ENCODE peak calls at places on chromosomes 5 and 9, in nine cellular contexts. O is MCF 10A, B is keratinocyte, U is neural progenitor cell, K is dorsolateral prefrontal cortex, P is WTC11, W is neural crest cell, N is PC-9, V is left ventricle myocardium inferior. T is an unnamed sample.

GRCh38 chr5:177610131-177610769 is 10.3 kb downstream of the B4GALT7 start:
- DNase-seq in W (no peak), N (no peak), V (no peak), O (no peak), B (no peak), K (no peak), P (no peak), U (no peak), T (no peak)

GRCh38 chr5:164540174-164540573 is 1034.8 kb downstream of the MAT2B start:
- DNase-seq in N (no peak), K (no peak), U (no peak), P (no peak), V (no peak), W (no peak), O (no peak), B (no peak), T (no peak)

GRCh38 chr9:98808411-98808815 is 943 bp downstream of the GALNT12 start:
- DNase-seq in V (no peak), O (no peak), P (no peak), W (no peak), K (no peak), N (peak; percentile 80), U (no peak), B (no peak), T (peak; percentile 79)

GRCh38 chr5:177049285-177049684 is 26.8 kb downstream of the ZNF346 start:
- DNase-seq in V (no peak), N (no peak), B (no peak), P (no peak), O (peak; percentile 20), W (no peak), K (no peak), U (no peak), T (peak; percentile 17)

GRCh38 chr5:96741911-96742310 is 65.8 kb downstream of the ERAP1 start:
- DNase-seq in N (no peak), V (peak; percentile 29), K (no peak), U (no peak), O (no peak), W (no peak), B (no peak), P (no peak), T (no peak)

GRCh38 chr5:68054625-68055024 is 160.9 kb upstream of the PIK3R1 start:
- DNase-seq in O (no peak), B (no peak), N (no peak), P (no peak), K (no peak), U (peak; percentile 50), V (no peak), W (no peak), T (no peak)

GRCh38 chr9:109035684-109036423 is 22.6 kb upstream of the CTNNAL1 start:
- DNase-seq in V (no peak), P (no peak), W (no peak), U (no peak), N (peak; percentile 99), B (no peak), O (peak; percentile 69), K (no peak), T (no peak)

GRCh38 chr9:81517954-81518353 is 171.4 kb downstream of the TLE1 start:
- DNase-seq in P (no peak), O (no peak), K (no peak), U (peak; percentile 30), W (no peak), B (no peak), N (no peak), V (no peak), T (no peak)

GRCh38 chr5:150653762-150654158 is 7.3 kb upstream of the MYOZ3 start:
- DNase-seq in W (no peak), P (no peak), K (no peak), B (no peak), V (no peak), N (no peak), O (no peak), U (no peak), T (no peak)

GRCh38 chr9:34139477-34140146 is 13.1 kb upstream of the DCAF12 start:
- DNase-seq in O (peak; percentile 89), B (no peak), W (no peak), K (no peak), V (peak; percentile 36), N (no peak), P (no peak), U (no peak), T (no peak)

GRCh38 chr5:73619606-73620334 is 6.2 kb upstream of the ARHGEF28 start:
- DNase-seq in U (no peak), V (no peak), N (no peak), P (no peak), B (no peak), W (no peak), O (no peak), K (no peak), T (no peak)

GRCh38 chr5:179762079-179762780 is 29.6 kb downstream of the MAML1 start:
- DNase-seq in P (no peak), B (no peak), O (peak; percentile 46), U (no peak), N (no peak), K (no peak), W (no peak), V (no peak), T (no peak)

GRCh38 chr9:115883467-115884329 is 269.9 kb upstream of the PAPPA start:
- DNase-seq in W (peak; percentile 6), P (peak; percentile 50), N (peak; percentile 50), V (no peak), U (peak; percentile 59), K (peak; percentile 10), B (peak; percentile 11), O (peak; percentile 86), T (no peak)

GRCh38 chr9:131045300-131046092 is 36.5 kb downstream of the LAMC3 start:
- DNase-seq in B (no peak), U (no peak), W (no peak), K (no peak), V (no peak), O (no peak), P (no peak), N (no peak), T (no peak)

GRCh38 chr5:64505769-64506566 is at the start of gene RGS7BP:
- DNase-seq in U (peak; percentile 80), W (peak; percentile 45), P (peak; percentile 75), B (no peak), O (no peak), N (no peak), K (peak; percentile 88), V (peak; percentile 40), T (no peak)

DNA sequence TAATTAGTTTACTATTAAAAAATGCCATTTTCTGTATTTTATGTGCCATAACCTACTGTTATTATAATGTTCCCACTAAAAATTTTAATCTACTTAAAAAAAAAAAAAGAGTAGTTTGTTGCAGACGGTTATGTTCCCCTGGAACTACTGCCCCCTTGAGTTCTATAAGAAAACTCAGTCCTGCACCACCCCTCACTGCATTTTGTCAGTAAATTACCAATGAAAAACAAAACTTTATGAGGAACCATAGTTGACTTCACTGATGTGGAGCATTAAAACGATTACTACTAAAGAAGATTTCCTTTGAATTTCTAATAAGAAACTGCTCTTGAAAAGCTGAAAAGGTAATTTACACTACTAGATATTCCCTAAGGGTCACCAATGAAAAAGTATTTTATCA is 288.7 kb downstream of the FBXL17 start:
- DNase-seq in B (no peak), P (no peak), W (no peak), V (no peak), O (peak; percentile 45), U (peak; percentile 20), N (no peak), K (no peak), T (no peak)
- TF ChIP-seq CTCF in B (no peak), P (peak; percentile 46), W (peak; percentile 69), V (peak; percentile 45), O (peak; percentile 49), U (peak; percentile 80), N (peak; percentile 52), K (peak; percentile 29), T (peak; percentile 79)

DNA sequence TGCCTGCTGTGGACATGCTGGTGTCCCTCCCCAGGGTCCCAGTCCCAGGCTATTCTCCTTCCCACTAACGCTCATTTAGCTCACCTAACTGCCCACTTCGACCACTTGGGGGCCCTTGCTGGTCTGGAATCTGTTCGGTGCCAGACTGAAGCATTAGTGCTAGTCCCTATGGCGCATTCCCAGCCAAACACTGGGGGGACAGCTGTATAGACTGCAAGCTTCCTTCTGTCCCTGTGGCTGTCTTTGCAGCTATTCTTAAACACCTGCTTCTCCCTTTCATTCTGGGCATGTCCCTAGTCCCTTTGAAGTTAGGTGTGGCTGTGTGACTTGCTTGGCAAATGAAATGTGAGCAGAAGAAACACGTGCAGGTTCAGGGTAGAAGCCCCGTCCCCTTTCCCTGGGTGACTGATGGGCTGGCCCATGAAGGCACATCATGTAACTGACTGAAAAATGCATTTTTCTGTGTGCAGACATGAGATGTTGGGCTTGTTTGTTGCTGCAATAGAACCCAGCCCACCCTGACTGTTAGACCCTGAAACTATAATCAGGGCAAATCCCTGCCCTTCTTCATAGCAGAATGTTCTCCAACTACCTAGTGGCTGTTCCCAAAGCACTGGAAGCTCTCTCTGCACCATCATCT is 134.4 kb downstream of the BARX1 start:
- DNase-seq in V (no peak), P (peak; percentile 60), W (no peak), K (no peak), B (no peak), U (peak; percentile 49), O (no peak), N (no peak), T (no peak)
- TF ChIP-seq CTCF in V (no peak), P (no peak), W (peak; percentile 17), K (no peak), B (peak; percentile 2), U (peak; percentile 41), O (no peak), N (no peak), T (no peak)

DNA sequence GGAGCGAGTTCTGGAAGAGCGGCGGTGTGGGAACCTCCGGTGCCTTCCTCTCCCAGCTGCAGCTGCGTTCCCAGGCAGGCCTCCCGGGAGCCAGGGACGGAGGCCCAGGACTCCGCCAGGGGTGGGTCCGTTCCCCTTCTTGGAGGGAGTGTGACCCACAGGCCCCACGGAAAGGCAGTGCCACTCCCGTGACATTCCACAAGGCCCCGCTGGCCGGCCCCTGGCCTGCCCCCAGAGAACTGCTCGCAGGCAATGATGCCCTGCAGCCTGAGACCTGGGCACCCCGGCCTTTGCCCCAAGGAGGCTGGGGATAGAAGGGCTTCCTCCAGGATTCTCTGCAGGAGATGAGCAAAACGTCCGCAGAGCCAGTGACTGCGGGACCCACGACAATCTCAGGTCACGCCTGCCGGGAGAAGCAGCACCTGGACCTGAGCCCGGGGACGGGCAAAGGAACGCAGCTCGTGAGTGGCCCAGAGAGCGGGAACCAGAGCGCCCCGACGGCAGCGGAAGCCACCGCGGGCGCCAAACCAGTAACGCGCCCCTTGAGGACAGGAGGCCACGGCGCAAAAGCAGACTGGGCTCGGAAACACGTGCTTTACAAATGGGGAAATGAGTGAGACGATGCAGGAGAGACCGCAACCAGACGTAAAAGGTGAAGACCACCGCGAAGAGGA is 9.3 kb downstream of the OBP2B start:
- DNase-seq in K (no peak), U (no peak), N (no peak), V (peak; percentile 36), B (no peak), O (no peak), P (peak; percentile 34), W (no peak), T (no peak)
- TF ChIP-seq CTCF in K (no peak), U (no peak), N (no peak), V (peak; percentile 29), B (peak; percentile 50), O (no peak), P (no peak), W (no peak), T (no peak)

DNA sequence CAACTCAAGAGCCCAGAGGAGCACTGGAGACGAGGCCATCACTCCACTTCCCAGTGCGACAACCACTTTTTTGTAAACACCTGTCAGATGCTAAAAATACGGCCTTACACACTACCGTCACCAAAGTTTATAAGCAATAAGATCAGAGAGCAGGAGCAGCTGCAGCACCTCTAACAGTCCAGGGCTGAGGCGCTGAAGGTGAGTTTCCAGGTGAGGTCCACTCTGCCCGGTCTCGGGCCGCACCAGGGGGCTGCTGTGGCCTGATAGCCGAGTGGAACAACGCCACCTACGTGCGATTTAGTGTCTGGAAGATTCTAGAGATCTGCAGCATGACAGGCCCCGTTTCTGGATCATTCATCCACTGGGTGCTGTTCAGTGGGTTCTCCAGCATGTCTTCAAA is 25.8 kb upstream of the CAMSAP1 start:
- DNase-seq in O (no peak), U (no peak), N (no peak), W (no peak), K (no peak), B (no peak), V (no peak), P (no peak), T (no peak)
- TF ChIP-seq CTCF in O (no peak), U (no peak), N (no peak), W (no peak), K (no peak), B (no peak), V (no peak), P (no peak), T (no peak)

T was measured in chondrocyte.